ENCODE peak calls at places on chromosomes 13 and 19, in ten cellular contexts. G is AG09319, X is ovary, R is HCT116, K is nephron progenitor cell, Z is thyroid gland, W is EH, F is Calu3, L is H7, Q is WERI-Rb-1. V is an unnamed sample.

GRCh38 chr13:98496239-98496668 is 80.7 kb downstream of the STK24 start:
- DNase-seq in G (no peak), X (no peak), R (no peak), K (no peak), Z (no peak), W (peak), F (no peak), L (no peak), Q (no peak), V (peak)

GRCh38 chr13:75550159-75550567 is 572 bp downstream of the UCHL3 start:
- DNase-seq in G (no peak), X (no peak), R (peak), K (peak), Z (peak), W (peak), F (peak), L (no peak), Q (no peak), V (no peak)

GRCh38 chr13:111572956-111573355 is 252.5 kb downstream of the TEX29 start:
- DNase-seq in G (no peak), X (no peak), R (no peak), K (no peak), Z (no peak), W (no peak), F (no peak), L (no peak), Q (no peak), V (no peak)

GRCh38 chr13:89490661-89491060 is 1819.5 kb downstream of the SLITRK5 start:
- DNase-seq in G (no peak), X (no peak), R (no peak), K (no peak), Z (no peak), W (no peak), F (no peak), L (no peak), Q (no peak), V (no peak)

GRCh38 chr19:2775556-2776430 is 7.3 kb downstream of the SGTA start:
- DNase-seq in G (no peak), X (no peak), R (no peak), K (no peak), Z (peak), W (peak), F (no peak), L (no peak), Q (no peak), V (no peak)

GRCh38 chr19:46728208-46728607 is 11.3 kb upstream of the PRKD2 start:
- DNase-seq in G (no peak), X (peak), R (no peak), K (no peak), Z (no peak), W (no peak), F (no peak), L (no peak), Q (no peak), V (peak)

GRCh38 chr19:49876422-49877019 is 634 bp downstream of the AKT1S1 start:
- DNase-seq in G (peak), X (peak), R (peak), K (peak), Z (peak), W (peak), F (peak), L (peak), Q (peak), V (peak)

GRCh38 chr13:76622336-76623045 is 263.7 kb downstream of the KCTD12 start:
- DNase-seq in G (no peak), X (no peak), R (no peak), K (no peak), Z (no peak), W (no peak), F (no peak), L (no peak), Q (no peak), V (peak)

GRCh38 chr19:23999821-24000610 is 85.3 kb downstream of the ZNF726 start:
- DNase-seq in G (no peak), X (no peak), R (no peak), K (no peak), Z (no peak), W (no peak), F (no peak), L (no peak), Q (no peak), V (no peak)

GRCh38 chr13:51724721-51725120 is 79.2 kb downstream of the DHRS12 start:
- DNase-seq in G (no peak), X (no peak), R (no peak), K (no peak), Z (no peak), W (no peak), F (no peak), L (no peak), Q (no peak), V (no peak)

GRCh38 chr19:38142176-38143035 is 81.6 kb downstream of the DPF1 start:
- DNase-seq in G (no peak), X (peak), R (no peak), K (peak), Z (peak), W (peak), F (peak), L (peak), Q (peak), V (no peak)

GRCh38 chr13:36339600-36340155 is 6.5 kb downstream of the SPART start:
- DNase-seq in G (no peak), X (no peak), R (no peak), K (no peak), Z (no peak), W (no peak), F (no peak), L (no peak), Q (no peak), V (no peak)

GRCh38 chr13:45339867-45340266 is 1.1 kb downstream of the TPT1 start:
- DNase-seq in G (no peak), X (no peak), R (no peak), K (no peak), Z (no peak), W (no peak), F (no peak), L (no peak), Q (no peak), V (no peak)

GRCh38 chr13:110298221-110298565 is 8.8 kb downstream of the COL4A1 start:
- DNase-seq in G (no peak), X (no peak), R (no peak), K (no peak), Z (no peak), W (no peak), F (no peak), L (no peak), Q (no peak), V (no peak)

GRCh38 chr13:110476220-110476617 is 85.3 kb downstream of the RAB20 start:
- DNase-seq in G (no peak), X (no peak), R (no peak), K (no peak), Z (no peak), W (no peak), F (no peak), L (no peak), Q (no peak), V (no peak)

GRCh38 chr19:21655540-21656126 is 111.7 kb downstream of the ZNF100 start:
- DNase-seq in G (no peak), X (no peak), R (no peak), K (no peak), Z (no peak), W (no peak), F (no peak), L (no peak), Q (no peak), V (no peak)

GRCh38 chr19:10091892-10092641 is 6.0 kb downstream of the SHFL start:
- DNase-seq in G (no peak), X (no peak), R (no peak), K (no peak), Z (no peak), W (no peak), F (no peak), L (no peak), Q (no peak), V (no peak)

GRCh38 chr19:28427256-28428083 is 785.5 kb downstream of the UQCRFS1 start:
- DNase-seq in G (no peak), X (no peak), R (no peak), K (no peak), Z (no peak), W (peak), F (no peak), L (no peak), Q (no peak), V (no peak)